ENCODE peak calls at places on chromosomes 3 and 15, in nine cellular contexts. X is Right ventricle myocardium superior; U is CD4-positive, alpha-beta T cell; E is Right ventricle myocardium inferior; F is pancreas; V is naive thymus-derived CD4-positive, alpha-beta T cell; A is activated CD8-positive, alpha-beta T cell treated with anti-CD3 and anti-CD28 coated beads for 36 hours; Y is SK-N-SH treated with all-trans-retinoic acid at 6 μM for 48 hours; Q is activated CD8-positive, alpha-beta memory T cell treated with anti-CD3 and anti-CD28 coated beads, Interleukin-2, amount 10 ng/mL, durations not matched to agents 7 days and 5 days. H is an unnamed sample.
A peak's percentile ranks its signal among the peaks of the same experiment; 100 is the strongest.

GRCh38 chr3:195542261-195542660 is 864 bp downstream of the PPP1R2 start:
- ATAC-seq in Y (peak; percentile 11), A (no peak), E (no peak), F (no peak), Q (no peak), U (no peak), V (no peak), X (no peak), H (no peak)

GRCh38 chr3:14472471-14473351 is 67.4 kb downstream of the GRIP2 start:
- ATAC-seq in Y (peak; percentile 98), U (no peak), E (no peak), V (no peak), F (peak; percentile 45), A (peak; percentile 30), X (no peak), Q (no peak), H (no peak)

GRCh38 chr3:105775368-105775767 is 93.4 kb downstream of the CBLB start:
- ATAC-seq in A (no peak), U (peak; percentile 46), Q (no peak), X (no peak), E (no peak), F (no peak), Y (no peak), V (no peak), H (no peak)

GRCh38 chr15:96049323-96049722 is 281.2 kb upstream of the NR2F2 start:
- ATAC-seq in V (no peak), F (no peak), A (no peak), X (no peak), E (no peak), Y (no peak), Q (no peak), U (no peak), H (no peak)

GRCh38 chr3:122974764-122975162 is 52.8 kb downstream of the SEMA5B start:
- ATAC-seq in X (peak; percentile 67), Y (peak; percentile 68), A (peak; percentile 15), Q (peak; percentile 22), U (no peak), V (no peak), F (peak; percentile 46), E (peak; percentile 57), H (no peak)

GRCh38 chr3:110180733-110181132 is 843.4 kb upstream of the DPPA4 start:
- ATAC-seq in E (peak; percentile 92), X (peak; percentile 96), F (peak; percentile 14), V (no peak), Y (no peak), Q (no peak), U (no peak), A (no peak), H (no peak)

GRCh38 chr3:8647137-8647970 is 2.8 kb upstream of the SSUH2 start:
- ATAC-seq in Y (no peak), U (no peak), E (no peak), Q (no peak), X (no peak), F (no peak), V (no peak), A (no peak), H (no peak)

GRCh38 chr3:10464068-10464434 is 41.3 kb downstream of the ATP2B2 start:
- ATAC-seq in U (no peak), X (no peak), F (no peak), A (no peak), Y (no peak), Q (no peak), V (no peak), E (no peak), H (no peak)

GRCh38 chr3:127228866-127229265 is 35.9 kb downstream of the PRR23E start:
- ATAC-seq in U (no peak), V (no peak), Y (no peak), E (no peak), A (no peak), F (no peak), X (no peak), Q (no peak), H (no peak)

GRCh38 chr3:124381565-124382333 is 348.5 kb upstream of the UMPS start:
- ATAC-seq in Y (no peak), A (no peak), U (no peak), F (no peak), V (no peak), Q (no peak), E (no peak), X (no peak), H (no peak)

GRCh38 chr3:185837409-185837808 is 12.6 kb upstream of the IGF2BP2 start:
- ATAC-seq in Q (no peak), A (no peak), F (no peak), E (peak; percentile 72), U (no peak), Y (peak; percentile 66), X (peak; percentile 77), V (no peak), H (no peak)

H was measured in esophagus mucosa.